ENCODE peak calls at places on chromosomes 1 and 21, in eight cellular contexts. X is naive thymus-derived CD4-positive, alpha-beta T cell; F is vagina; E is lower lobe of right lung; D is A549; M is GM23338; S is CD8-positive, alpha-beta T cell; J is ovary. U is an unnamed sample.

GRCh38 chr1:171221665-171222591 is 26.4 kb upstream of the FMO1 start:
- DNase-seq in D (no peak), S (no peak), E (no peak), X (no peak), M (no peak), J (peak; percentile 32), F (no peak), U (no peak)

GRCh38 chr1:150212070-150212469 is 23.8 kb downstream of the ANP32E start:
- DNase-seq in J (no peak), E (no peak), X (no peak), F (no peak), M (no peak), D (no peak), S (no peak), U (no peak)

GRCh38 chr1:204149107-204149506 is 2.7 kb downstream of the ETNK2 start:
- DNase-seq in M (no peak), S (no peak), F (no peak), E (no peak), J (no peak), D (no peak), X (no peak), U (peak; percentile 28)

GRCh38 chr1:224435318-224435763 is 744 bp upstream of the WDR26 start:
- DNase-seq in F (no peak), M (no peak), D (peak; percentile 17), E (no peak), J (no peak), X (no peak), S (no peak), U (no peak)

GRCh38 chr21:37207441-37208009 is 59.6 kb downstream of the VPS26C start:
- DNase-seq in J (no peak), M (no peak), E (no peak), S (no peak), D (no peak), F (no peak), X (no peak), U (peak; percentile 77)

GRCh38 chr1:153534933-153535663 is 693 bp downstream of the S100A6 start:
- DNase-seq in M (no peak), J (peak; percentile 63), F (peak; percentile 96), E (peak; percentile 85), X (peak; percentile 11), D (peak; percentile 65), S (peak; percentile 67), U (peak; percentile 87)

GRCh38 chr1:61170328-61171238 is 88.2 kb downstream of the NFIA start:
- DNase-seq in J (no peak), S (no peak), D (no peak), F (no peak), M (no peak), E (no peak), X (no peak), U (no peak)

GRCh38 chr1:182215797-182216196 is 154.3 kb upstream of the ZNF648 start:
- DNase-seq in J (no peak), X (no peak), E (no peak), M (no peak), F (no peak), S (no peak), D (no peak), U (no peak)

GRCh38 chr1:179876289-179876715 is 1.3 kb downstream of the TOR1AIP2 start:
- DNase-seq in F (no peak), M (no peak), S (no peak), E (no peak), D (no peak), J (no peak), X (no peak), U (no peak)

GRCh38 chr1:208106218-208106617 is 138.0 kb downstream of the PLXNA2 start:
- DNase-seq in J (no peak), E (no peak), D (no peak), M (no peak), S (no peak), F (no peak), X (no peak), U (no peak)

GRCh38 chr1:159180516-159180915 is 9.1 kb downstream of the CADM3 start:
- DNase-seq in X (no peak), J (no peak), F (no peak), D (no peak), M (no peak), S (no peak), E (no peak), U (no peak)

GRCh38 chr1:11799896-11800295 is 5.9 kb downstream of the MTHFR start:
- DNase-seq in E (no peak), F (no peak), X (no peak), J (no peak), M (no peak), D (no peak), S (no peak), U (peak; percentile 59)

GRCh38 chr21:33402011-33402979 is 918 bp upstream of the IFNGR2 start:
- DNase-seq in S (peak; percentile 58), J (peak; percentile 61), X (no peak), D (peak; percentile 43), E (peak; percentile 82), F (no peak), M (peak; percentile 77), U (peak; percentile 87)

GRCh38 chr1:6491480-6491962 is at the start of gene PLEKHG5:
- DNase-seq in J (no peak), D (no peak), M (no peak), F (no peak), S (no peak), X (no peak), E (no peak), U (no peak)

GRCh38 chr1:182391028-182391361 is 595 bp downstream of the GLUL start:
- DNase-seq in M (no peak), X (no peak), E (peak; percentile 48), S (no peak), F (no peak), J (no peak), D (no peak), U (no peak)

GRCh38 chr21:44817506-44817880 is 369 bp downstream of the SUMO3 start:
- DNase-seq in J (peak; percentile 96), E (peak; percentile 93), S (peak; percentile 95), X (peak; percentile 93), F (no peak), M (peak; percentile 91), D (peak; percentile 49), U (peak; percentile 95)

GRCh38 chr21:44816761-44817505 is 929 bp downstream of the SUMO3 start:
- DNase-seq in E (no peak), F (no peak), X (no peak), M (no peak), J (no peak), S (no peak), D (no peak), U (peak; percentile 80)

GRCh38 chr21:44817914-44818635 is at the start of gene SUMO3:
- DNase-seq in S (peak; percentile 91), E (peak; percentile 87), J (peak; percentile 93), F (no peak), X (peak; percentile 96), D (peak; percentile 65), M (peak; percentile 81), U (peak; percentile 83)

GRCh38 chr21:44819283-44820243 is 1.7 kb upstream of the SUMO3 start:
- DNase-seq in J (no peak), S (no peak), D (no peak), M (no peak), F (no peak), X (no peak), E (no peak), U (no peak)

DNA sequence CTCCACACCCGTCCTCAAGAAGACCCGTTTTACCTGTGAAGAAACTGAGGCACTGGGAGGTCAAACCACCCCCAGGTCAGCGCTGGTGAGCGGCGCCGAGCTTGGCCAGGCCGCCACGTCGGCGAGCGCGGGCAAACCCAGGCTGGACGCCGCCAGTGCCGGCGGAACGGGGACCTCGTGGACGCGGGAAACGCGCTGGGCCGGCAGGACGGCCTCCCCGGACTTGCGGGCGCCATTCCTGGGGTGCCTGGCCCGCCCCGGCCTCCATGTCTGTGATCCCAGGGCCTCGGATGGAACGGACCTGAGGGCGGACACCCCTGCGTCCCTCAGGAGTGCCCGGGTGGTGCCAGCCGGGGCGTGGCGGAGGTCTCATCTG is 762 bp upstream of the SUMO3 start:
- DNase-seq in M (peak; percentile 47), S (no peak), F (no peak), D (no peak), J (no peak), E (no peak), X (no peak), U (peak; percentile 84)
- H3K4me3 ChIP-seq in M (peak overlapping the region; percentile 79), S (peak overlapping the region; percentile 68), F (peak overlapping the region; percentile 94), D (peak overlapping the region; percentile 64), J (peak overlapping the region; percentile 59), E (peak overlapping the region; percentile 68), X (peak overlapping the region; percentile 61), U (peak overlapping the region; percentile 67)

GRCh38 chr1:178367151-178367550 is 129.6 kb downstream of the CLEC20A start:
- DNase-seq in X (no peak), M (no peak), S (no peak), D (no peak), J (no peak), F (no peak), E (no peak), U (no peak)

GRCh38 chr1:178371999-178372398 is 124.8 kb downstream of the CLEC20A start:
- DNase-seq in D (no peak), F (no peak), S (no peak), M (peak; percentile 39), J (no peak), E (no peak), X (no peak), U (no peak)

GRCh38 chr1:178374016-178374415 is 122.7 kb downstream of the CLEC20A start:
- DNase-seq in M (no peak), S (no peak), J (no peak), F (no peak), E (no peak), D (no peak), X (no peak), U (no peak)

GRCh38 chr1:178376008-178376407 is 120.8 kb downstream of the CLEC20A start:
- DNase-seq in E (no peak), F (no peak), X (no peak), D (no peak), J (no peak), S (no peak), M (no peak), U (no peak)

GRCh38 chr1:178371236-178371635 is 125.5 kb downstream of the CLEC20A start:
- DNase-seq in E (no peak), J (no peak), M (peak; percentile 37), F (no peak), D (no peak), S (no peak), X (no peak), U (no peak)
- H3K27ac ChIP-seq in E (no peak overlapping the region), J (no peak overlapping the region), M (peak overlapping the region; percentile 45), F (no peak overlapping the region), D (no peak overlapping the region), S (no peak overlapping the region), X (no peak overlapping the region), U (no peak overlapping the region)

DNA sequence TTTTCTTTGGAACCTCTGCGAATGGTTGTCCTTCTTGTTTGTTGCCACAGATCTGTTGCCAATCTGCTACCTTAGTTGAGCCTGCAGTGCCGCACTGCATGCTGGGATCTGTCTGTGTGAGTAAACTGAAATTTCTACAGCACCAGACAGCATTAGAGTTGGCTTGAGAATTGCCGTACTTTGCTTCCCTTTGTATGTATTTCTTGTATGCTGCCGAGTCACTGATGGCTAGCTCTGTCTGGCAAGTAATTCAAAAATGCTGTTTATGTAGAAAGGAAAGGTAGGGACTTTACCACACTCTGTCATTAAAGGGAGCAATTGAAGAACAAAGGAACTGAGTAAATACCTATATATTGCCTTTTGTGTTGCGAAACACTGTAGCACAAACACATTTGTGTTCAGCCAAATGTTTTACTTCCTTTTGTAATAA is 857.4 kb downstream of the USP25 start:
- DNase-seq in E (peak; percentile 46), X (no peak), F (no peak), S (no peak), J (peak; percentile 28), D (peak; percentile 29), M (peak; percentile 32), U (peak; percentile 75)
- H3K4me3 ChIP-seq in E (peak overlapping the region; percentile 43), X (no peak overlapping the region), F (peak overlapping the region; percentile 5), S (no peak overlapping the region), J (peak overlapping the region; percentile 20), D (peak overlapping the region; percentile 52), M (no peak overlapping the region), U (peak overlapping the region; percentile 45)

GRCh38 chr1:116755681-116756080 is 1.5 kb downstream of the CD2 start:
- DNase-seq in D (no peak), X (no peak), M (no peak), E (no peak), F (peak; percentile 43), S (no peak), J (no peak), U (no peak)
- H3K27ac ChIP-seq in D (no peak overlapping the region), X (peak overlapping the region; percentile 89), M (no peak overlapping the region), E (peak overlapping the region; percentile 46), F (no peak overlapping the region), S (peak overlapping the region; percentile 70), J (no peak overlapping the region), U (no peak overlapping the region)

U was measured in aorta.